ENCODE peak calls at places on chromosomes 7 and 10, in seven cellular contexts. J is occipital lobe, F is germinal center, I is T-helper 9 cell, C is pancreas, H is NCI-H446, Q is AG10803. U is an unnamed sample.

GRCh38 chr7:114086491-114086905 is 167.7 kb upstream of the PPP1R3A start:
- DNase-seq in H (peak), Q (no peak), J (no peak), I (no peak), F (peak), C (peak), U (no peak)

GRCh38 chr7:4700577-4701235 is 18.6 kb downstream of the FOXK1 start:
- DNase-seq in Q (peak), J (no peak), H (no peak), C (no peak), F (no peak), I (no peak), U (no peak)

GRCh38 chr10:68133553-68133952 is 24.3 kb downstream of the MYPN start:
- DNase-seq in F (no peak), C (no peak), J (no peak), I (no peak), Q (no peak), H (no peak), U (no peak)

GRCh38 chr10:93224005-93224779 is 150.5 kb downstream of the CYP26A1 start:
- DNase-seq in Q (no peak), I (no peak), J (no peak), H (no peak), F (no peak), C (no peak), U (no peak)

GRCh38 chr7:154987571-154987970 is 15.4 kb downstream of the PAXIP1 start:
- DNase-seq in Q (no peak), I (no peak), J (no peak), C (no peak), H (no peak), F (no peak), U (no peak)

GRCh38 chr10:77537051-77537450 is 100.6 kb downstream of the KCNMA1 start:
- DNase-seq in I (no peak), F (no peak), Q (no peak), C (no peak), J (no peak), H (no peak), U (no peak)

GRCh38 chr7:134781171-134781570 is 1.7 kb downstream of the CALD1 start:
- DNase-seq in J (no peak), H (no peak), I (no peak), Q (no peak), C (no peak), F (no peak), U (no peak)

GRCh38 chr7:116809636-116810266 is 52.6 kb upstream of the CAPZA2 start:
- DNase-seq in I (no peak), Q (peak), F (peak), C (peak), H (peak), J (no peak), U (no peak)

GRCh38 chr7:44110724-44111635 is 6.8 kb downstream of the AEBP1 start:
- DNase-seq in H (no peak), C (no peak), I (no peak), J (no peak), F (no peak), Q (no peak), U (no peak)

GRCh38 chr10:74051729-74052342 is 53.9 kb downstream of the VCL start:
- DNase-seq in F (no peak), J (no peak), Q (no peak), C (no peak), H (no peak), I (no peak), U (no peak)

GRCh38 chr10:59175538-59176240 is 754 bp upstream of the PHYHIPL start:
- DNase-seq in J (peak), C (peak), I (no peak), Q (no peak), F (no peak), H (peak), U (no peak)

GRCh38 chr7:157272351-157273207 is 64.2 kb upstream of the DNAJB6 start:
- DNase-seq in I (no peak), J (no peak), Q (no peak), F (no peak), C (no peak), H (no peak), U (no peak)

U was measured in cortex of kidney.